ENCODE peak calls at places on chromosomes 5 and 9, in four cellular contexts. U is WTC11, Z is H1, W is K562. F is an unnamed sample.

GRCh38 chr5:151740336-151740942 is 18.0 kb downstream of the ATOX1 start:
- DNase-seq in U (peak; percentile 56), Z (peak; percentile 77), W (peak; percentile 78), F (peak; percentile 89)

GRCh38 chr9:81632599-81632998 is 56.7 kb downstream of the TLE1 start:
- DNase-seq in U (no peak), W (no peak), Z (no peak), F (no peak)

GRCh38 chr5:89421035-89421434 is 538.1 kb upstream of the MEF2C start:
- DNase-seq in Z (no peak), U (no peak), W (no peak), F (no peak)

GRCh38 chr5:142719836-142720330 is 34.0 kb upstream of the FGF1 start:
- DNase-seq in Z (no peak), U (no peak), W (no peak), F (no peak)

GRCh38 chr9:29928072-29928471 is 2354.8 kb upstream of the C9orf72 start:
- DNase-seq in U (no peak), Z (no peak), W (no peak), F (no peak)

GRCh38 chr9:124122813-124123462 is 111.4 kb downstream of the LHX2 start:
- DNase-seq in W (no peak), Z (no peak), U (no peak), F (no peak)

GRCh38 chr9:101486693-101487442 is 46.8 kb upstream of the RNF20 start:
- DNase-seq in W (peak; percentile 18), U (peak; percentile 82), Z (peak; percentile 87), F (peak; percentile 93)

GRCh38 chr9:16561121-16561520 is 309.3 kb downstream of the BNC2 start:
- DNase-seq in U (no peak), Z (no peak), W (no peak), F (no peak)

GRCh38 chr9:16343249-16344237 is 526.9 kb downstream of the BNC2 start:
- DNase-seq in U (no peak), Z (no peak), W (no peak), F (no peak)

GRCh38 chr5:167814828-167815227 is 476.6 kb upstream of the WWC1 start:
- DNase-seq in Z (no peak), U (peak; percentile 23), W (no peak), F (peak; percentile 87)

GRCh38 chr9:126468141-126468825 is 141.7 kb downstream of the MVB12B start:
- DNase-seq in U (no peak), W (no peak), Z (no peak), F (no peak)

GRCh38 chr9:138045541-138046490 is 168.2 kb downstream of the CACNA1B start:
- DNase-seq in U (no peak), Z (peak; percentile 33), W (no peak), F (no peak)

GRCh38 chr5:77851229-77852067 is 75.3 kb upstream of the TBCA start:
- DNase-seq in Z (peak; percentile 63), U (peak; percentile 57), W (no peak), F (peak; percentile 72)

GRCh38 chr5:128304121-128304520 is 220.6 kb downstream of the SLC12A2 start:
- DNase-seq in W (no peak), Z (no peak), U (no peak), F (no peak)

GRCh38 chr5:177212242-177212641 is 78.7 kb downstream of the NSD1 start:
- DNase-seq in W (no peak), U (no peak), Z (no peak), F (no peak)

GRCh38 chr9:19875291-19875910 is 86.6 kb upstream of the SLC24A2 start:
- DNase-seq in U (no peak), W (no peak), Z (no peak), F (no peak)

GRCh38 chr9:95584176-95584575 is 67.4 kb upstream of the PTCH1 start:
- DNase-seq in Z (no peak), U (no peak), W (no peak), F (no peak)
- TF ChIP-seq CREB1 in Z (no peak), U (no peak), W (no peak), F (no peak)

DNA sequence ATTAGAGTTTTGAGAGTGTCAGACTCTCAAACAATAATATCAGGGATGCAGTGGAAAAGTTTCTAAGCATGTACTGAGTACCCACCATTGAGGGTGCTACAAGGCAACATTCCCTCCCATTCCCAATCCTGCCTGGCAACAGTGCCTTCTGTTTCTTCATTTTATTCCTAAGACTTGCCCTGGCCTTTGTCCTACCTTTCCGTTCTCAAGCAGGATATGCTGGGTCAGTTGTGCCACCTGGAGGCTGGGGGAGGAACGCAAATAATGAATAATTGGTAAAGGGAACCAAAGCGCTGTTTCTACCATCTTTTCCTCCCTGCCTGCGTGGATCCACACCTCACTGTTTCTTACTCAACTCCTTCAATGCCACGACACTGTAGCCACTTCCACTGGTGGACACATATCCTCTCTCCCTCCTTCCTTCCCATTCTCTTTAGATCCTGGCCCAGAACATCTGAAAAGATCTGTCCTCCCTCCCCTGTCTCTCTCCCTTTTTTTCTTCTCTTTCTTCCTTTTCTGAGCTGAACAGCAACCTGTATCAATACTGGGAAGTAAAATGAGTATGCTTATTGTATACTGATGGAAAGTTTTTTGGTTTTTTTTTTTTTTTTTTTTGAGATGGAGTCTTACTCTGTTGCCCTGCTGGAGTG is 149.5 kb downstream of the C9orf152 start:
- DNase-seq in U (peak; percentile 68), Z (peak; percentile 69), W (no peak), F (peak; percentile 94)
- TF ChIP-seq CREB1 in U (no peak), Z (no peak), W (no peak), F (no peak)

DNA sequence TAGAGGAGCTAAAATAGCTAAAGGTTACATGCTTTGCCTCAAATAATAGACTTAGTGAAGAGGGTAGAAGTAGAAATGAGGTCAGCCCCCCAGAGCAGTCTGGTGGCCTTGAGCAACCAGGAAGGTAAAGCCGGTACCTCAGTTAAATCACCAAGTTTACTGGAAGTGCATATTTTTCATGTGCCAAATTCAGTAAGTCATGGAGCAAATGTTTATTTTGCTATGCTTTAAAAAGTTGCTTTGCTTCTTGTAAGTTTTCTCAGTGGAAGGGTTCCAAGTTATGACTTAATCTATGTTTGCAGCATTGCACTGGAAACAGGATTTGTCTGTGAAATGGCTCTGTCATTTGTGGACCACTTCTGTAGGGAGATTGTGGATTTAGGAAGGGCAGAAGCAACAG is 256.7 kb downstream of the ARRDC3 start:
- DNase-seq in W (no peak), Z (no peak), U (no peak), F (no peak)
- TF ChIP-seq CREB1 in W (no peak), Z (no peak), U (no peak), F (no peak)

DNA sequence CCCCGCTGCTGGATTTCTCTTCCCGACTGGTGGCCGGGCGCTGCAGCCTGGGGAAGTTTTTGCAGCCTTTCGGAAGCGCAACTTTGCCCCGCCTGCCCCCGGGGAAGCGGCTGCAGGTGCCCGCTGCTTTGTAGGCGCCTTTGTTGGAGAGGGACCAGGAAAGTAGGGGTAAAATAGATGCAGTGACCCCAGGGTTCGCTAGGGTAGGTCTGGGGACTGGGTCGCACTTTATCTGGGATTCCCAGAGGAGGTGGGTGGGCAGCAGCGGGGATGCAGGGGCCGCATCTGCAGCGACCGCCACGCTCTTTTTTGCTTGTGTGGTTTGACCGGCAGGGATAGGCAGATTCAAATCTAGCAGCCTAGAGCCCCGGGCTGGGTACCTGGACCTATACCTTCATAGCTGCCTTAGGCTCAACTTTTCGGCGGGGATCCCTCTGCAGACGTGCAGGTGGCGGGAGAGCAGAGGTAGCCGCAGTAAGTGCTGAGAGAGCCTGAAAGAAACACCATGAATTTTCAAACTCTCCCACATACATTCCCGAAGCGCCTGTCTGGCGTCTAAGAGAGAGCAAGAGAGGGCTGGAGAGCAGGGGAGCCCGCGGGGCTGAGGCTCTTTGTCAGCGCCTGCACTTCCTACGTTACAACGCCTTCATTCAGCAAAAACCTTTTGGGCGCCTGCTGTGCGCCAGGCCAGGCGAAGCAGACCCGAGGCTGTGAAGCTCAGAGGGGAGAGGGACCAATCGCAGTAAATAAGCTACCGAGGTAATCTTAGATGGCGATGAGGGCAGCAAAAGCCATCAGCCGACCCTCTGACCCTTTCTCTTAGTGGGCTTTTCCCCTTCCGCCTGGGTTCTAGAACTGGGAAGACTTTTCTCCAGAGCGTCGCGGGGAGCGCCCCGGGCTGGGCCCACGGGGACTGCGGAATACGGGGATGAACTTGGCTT is 642 bp downstream of the SV2C start:
- DNase-seq in W (no peak), Z (peak; percentile 74), U (peak; percentile 54), F (peak; percentile 81)
- TF ChIP-seq CREB1 in W (no peak), Z (no peak), U (no peak), F (no peak)

GRCh38 chr5:1930880-1931589 is 48.3 kb upstream of the IRX4 start:
- DNase-seq in U (peak; percentile 56), W (no peak), Z (peak; percentile 83), F (peak; percentile 66)
- TF ChIP-seq CREB1 in U (no peak), W (no peak), Z (no peak), F (no peak)

GRCh38 chr9:133023117-133023890 is 7.5 kb upstream of the GTF3C5 start:
- DNase-seq in U (peak; percentile 47), W (no peak), Z (peak; percentile 57), F (peak; percentile 50)
- TF ChIP-seq CREB1 in U (no peak), W (no peak), Z (no peak), F (no peak)

GRCh38 chr9:85726737-85727136 is 15.0 kb downstream of the AGTPBP1 start:
- DNase-seq in W (no peak), Z (no peak), U (no peak), F (no peak)
- TF ChIP-seq CREB1 in W (no peak), Z (no peak), U (no peak), F (no peak)

GRCh38 chr9:77030045-77030444 is 10.6 kb downstream of the FOXB2 start:
- DNase-seq in Z (no peak), W (no peak), U (no peak), F (no peak)
- TF ChIP-seq CREB1 in Z (no peak), W (no peak), U (no peak), F (no peak)